ENCODE peak calls at places on chromosomes 3 and 15, in five cellular contexts. One of them, this sample, is unnamed.

GRCh38 chr15:41919954-41920538 is 26.2 kb upstream of the SPTBN5 start:
- DNase-seq in neuronal stem cell: no peak
- DNase-seq in trophoblast cell: no peak
- DNase-seq in H9: no peak
- DNase-seq in H1: no peak
- DNase-seq in this sample: peak; percentile 95

GRCh38 chr3:62260655-62261054 is 112.7 kb downstream of the FEZF2 start:
- DNase-seq in neuronal stem cell: no peak
- DNase-seq in trophoblast cell: no peak
- DNase-seq in H9: no peak
- DNase-seq in H1: no peak
- DNase-seq in this sample: no peak

GRCh38 chr3:123749716-123750115 is 134.4 kb downstream of the MYLK start:
- DNase-seq in neuronal stem cell: no peak
- DNase-seq in trophoblast cell: peak; percentile 83
- DNase-seq in H9: no peak
- DNase-seq in H1: peak; percentile 24
- DNase-seq in this sample: peak; percentile 93

GRCh38 chr15:90036343-90036742 is 35.2 kb downstream of the ZNF710 start:
- DNase-seq in neuronal stem cell: peak; percentile 56
- DNase-seq in trophoblast cell: no peak
- DNase-seq in H9: no peak
- DNase-seq in H1: no peak
- DNase-seq in this sample: no peak

GRCh38 chr3:111915905-111916304 is 56.8 kb downstream of the PHLDB2 start:
- DNase-seq in neuronal stem cell: no peak
- DNase-seq in trophoblast cell: peak; percentile 47
- DNase-seq in H9: no peak
- DNase-seq in H1: no peak
- DNase-seq in this sample: no peak

GRCh38 chr15:69463182-69463756 is 10.7 kb downstream of the RPLP1 start:
- DNase-seq in neuronal stem cell: no peak
- DNase-seq in trophoblast cell: peak; percentile 33
- DNase-seq in H9: no peak
- DNase-seq in H1: no peak
- DNase-seq in this sample: no peak

GRCh38 chr3:66464512-66464894 is 36.3 kb downstream of the LRIG1 start:
- DNase-seq in neuronal stem cell: no peak
- DNase-seq in trophoblast cell: no peak
- DNase-seq in H9: no peak
- DNase-seq in H1: no peak
- DNase-seq in this sample: no peak

GRCh38 chr3:156226676-156227420 is 106.5 kb downstream of the KCNAB1 start:
- DNase-seq in neuronal stem cell: no peak
- DNase-seq in trophoblast cell: no peak
- DNase-seq in H9: no peak
- DNase-seq in H1: no peak
- DNase-seq in this sample: no peak

GRCh38 chr3:172717493-172718088 is 6.7 kb upstream of the NCEH1 start:
- DNase-seq in neuronal stem cell: no peak
- DNase-seq in trophoblast cell: peak; percentile 46
- DNase-seq in H9: no peak
- DNase-seq in H1: no peak
- DNase-seq in this sample: no peak

GRCh38 chr3:34646911-34647465 is 848.6 kb downstream of the PDCD6IP start:
- DNase-seq in neuronal stem cell: no peak
- DNase-seq in trophoblast cell: no peak
- DNase-seq in H9: no peak
- DNase-seq in H1: no peak
- DNase-seq in this sample: no peak

GRCh38 chr15:70582143-70582945 is 181.0 kb downstream of the UACA start:
- DNase-seq in neuronal stem cell: no peak
- DNase-seq in trophoblast cell: no peak
- DNase-seq in H9: no peak
- DNase-seq in H1: no peak
- DNase-seq in this sample: no peak

GRCh38 chr3:130293247-130293646 is 52.2 kb upstream of the COL6A5 start:
- DNase-seq in neuronal stem cell: no peak
- DNase-seq in trophoblast cell: no peak
- DNase-seq in H9: no peak
- DNase-seq in H1: no peak
- DNase-seq in this sample: no peak

GRCh38 chr3:122682016-122682374 is 1.4 kb downstream of the PARP14 start:
- DNase-seq in neuronal stem cell: no peak
- DNase-seq in trophoblast cell: peak; percentile 12
- DNase-seq in H9: no peak
- DNase-seq in H1: no peak
- DNase-seq in this sample: no peak

GRCh38 chr15:75211436-75212199 is 9.9 kb downstream of the C15orf39 start:
- DNase-seq in neuronal stem cell: no peak
- DNase-seq in trophoblast cell: no peak
- DNase-seq in H9: no peak
- DNase-seq in H1: no peak
- DNase-seq in this sample: no peak

GRCh38 chr3:161372321-161373260 is 1.3 kb upstream of the SPTSSB start:
- DNase-seq in neuronal stem cell: peak; percentile 35
- DNase-seq in trophoblast cell: peak; percentile 15
- DNase-seq in H9: peak; percentile 73
- DNase-seq in H1: peak; percentile 73
- DNase-seq in this sample: peak; percentile 28

GRCh38 chr3:152443212-152444023 is 174.7 kb downstream of the MBNL1 start:
- DNase-seq in neuronal stem cell: no peak
- DNase-seq in trophoblast cell: no peak
- DNase-seq in H9: no peak
- DNase-seq in H1: no peak
- DNase-seq in this sample: peak; percentile 49

GRCh38 chr3:18425641-18426403 is 683 bp upstream of the SATB1 start:
- DNase-seq in neuronal stem cell: no peak
- DNase-seq in trophoblast cell: no peak
- DNase-seq in H9: peak; percentile 57
- DNase-seq in H1: peak; percentile 78
- DNase-seq in this sample: peak; percentile 8

GRCh38 chr3:126137490-126138130 is 42.8 kb downstream of the ALDH1L1 start:
- DNase-seq in neuronal stem cell: no peak
- DNase-seq in trophoblast cell: no peak
- DNase-seq in H9: peak; percentile 12
- DNase-seq in H1: peak; percentile 13
- DNase-seq in this sample: no peak

GRCh38 chr15:52233405-52233804 is 42.2 kb upstream of the GNB5 start:
- DNase-seq in neuronal stem cell: no peak
- DNase-seq in trophoblast cell: no peak
- DNase-seq in H9: no peak
- DNase-seq in H1: no peak
- DNase-seq in this sample: no peak

GRCh38 chr3:11385908-11386307 is 113.7 kb downstream of the ATG7 start:
- DNase-seq in neuronal stem cell: no peak
- DNase-seq in trophoblast cell: no peak
- DNase-seq in H9: no peak
- DNase-seq in H1: no peak
- DNase-seq in this sample: peak; percentile 34

GRCh38 chr15:80242132-80242769 is 9.8 kb downstream of the CTXND1 start:
- DNase-seq in neuronal stem cell: no peak
- DNase-seq in trophoblast cell: peak; percentile 37
- DNase-seq in H9: peak; percentile 84
- DNase-seq in H1: peak; percentile 77
- DNase-seq in this sample: peak; percentile 11

GRCh38 chr15:51982013-51982769 is 10.6 kb upstream of the LEO1 start:
- DNase-seq in neuronal stem cell: no peak
- DNase-seq in trophoblast cell: peak; percentile 90
- DNase-seq in H9: no peak
- DNase-seq in H1: no peak
- DNase-seq in this sample: peak; percentile 92

GRCh38 chr15:74530771-74531143 is 10.3 kb upstream of the ARID3B start:
- DNase-seq in neuronal stem cell: no peak
- DNase-seq in trophoblast cell: no peak
- DNase-seq in H9: peak; percentile 29
- DNase-seq in H1: no peak
- DNase-seq in this sample: no peak

GRCh38 chr3:112357888-112358287 is 24.9 kb downstream of the CD200 start:
- DNase-seq in neuronal stem cell: no peak
- DNase-seq in trophoblast cell: no peak
- DNase-seq in H9: no peak
- DNase-seq in H1: no peak
- DNase-seq in this sample: no peak

GRCh38 chr3:38177175-38177574 is 11.8 kb downstream of the OXSR1 start:
- DNase-seq in neuronal stem cell: no peak
- DNase-seq in trophoblast cell: no peak
- DNase-seq in H9: no peak
- DNase-seq in H1: no peak
- DNase-seq in this sample: peak; percentile 8

GRCh38 chr15:77513226-77513625 is 92.5 kb downstream of the HMG20A start:
- DNase-seq in neuronal stem cell: no peak
- DNase-seq in trophoblast cell: peak; percentile 10
- DNase-seq in H9: no peak
- DNase-seq in H1: no peak
- DNase-seq in this sample: no peak
- H2BK12ac ChIP-seq in neuronal stem cell: no peak overlapping the region
- H2BK12ac ChIP-seq in trophoblast cell: no peak overlapping the region
- H2BK12ac ChIP-seq in H9: no peak overlapping the region
- H2BK12ac ChIP-seq in H1: no peak overlapping the region
- H2BK12ac ChIP-seq in this sample: no peak overlapping the region

GRCh38 chr3:119795849-119796248 is 13.9 kb downstream of the NR1I2 start:
- DNase-seq in neuronal stem cell: no peak
- DNase-seq in trophoblast cell: no peak
- DNase-seq in H9: no peak
- DNase-seq in H1: no peak
- DNase-seq in this sample: no peak
- H2BK12ac ChIP-seq in neuronal stem cell: no peak overlapping the region
- H2BK12ac ChIP-seq in trophoblast cell: peak overlapping the region; percentile 84
- H2BK12ac ChIP-seq in H9: no peak overlapping the region
- H2BK12ac ChIP-seq in H1: no peak overlapping the region
- H2BK12ac ChIP-seq in this sample: no peak overlapping the region

GRCh38 chr3:193754719-193755118 is 161.7 kb downstream of the OPA1 start:
- DNase-seq in neuronal stem cell: no peak
- DNase-seq in trophoblast cell: no peak
- DNase-seq in H9: no peak
- DNase-seq in H1: no peak
- DNase-seq in this sample: no peak
- H2BK12ac ChIP-seq in neuronal stem cell: no peak overlapping the region
- H2BK12ac ChIP-seq in trophoblast cell: no peak overlapping the region
- H2BK12ac ChIP-seq in H9: no peak overlapping the region
- H2BK12ac ChIP-seq in H1: no peak overlapping the region
- H2BK12ac ChIP-seq in this sample: no peak overlapping the region

GRCh38 chr15:50044904-50045303 is 74.1 kb downstream of the ATP8B4 start:
- DNase-seq in neuronal stem cell: no peak
- DNase-seq in trophoblast cell: no peak
- DNase-seq in H9: no peak
- DNase-seq in H1: no peak
- DNase-seq in this sample: no peak
- H2BK12ac ChIP-seq in neuronal stem cell: no peak overlapping the region
- H2BK12ac ChIP-seq in trophoblast cell: no peak overlapping the region
- H2BK12ac ChIP-seq in H9: no peak overlapping the region
- H2BK12ac ChIP-seq in H1: no peak overlapping the region
- H2BK12ac ChIP-seq in this sample: no peak overlapping the region

DNA sequence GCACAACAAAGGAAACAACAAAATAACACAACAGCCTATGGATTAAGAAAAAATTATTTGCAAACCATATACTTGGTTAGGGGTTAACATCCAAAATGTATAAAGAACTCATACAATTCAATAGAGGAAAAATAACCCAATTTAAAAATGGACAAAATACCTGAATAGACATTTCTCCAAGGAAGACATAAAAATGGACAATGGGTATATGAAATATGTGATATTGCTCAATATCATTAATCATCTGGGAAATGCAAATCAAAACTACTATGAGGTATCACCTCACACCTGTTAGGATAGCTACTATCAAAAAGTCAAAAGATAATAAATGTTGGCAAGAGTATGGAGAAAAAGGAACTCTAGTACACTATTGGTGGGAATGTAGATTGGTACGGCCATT is 71.0 kb upstream of the THRB start:
- DNase-seq in neuronal stem cell: no peak
- DNase-seq in trophoblast cell: no peak
- DNase-seq in H9: no peak
- DNase-seq in H1: no peak
- DNase-seq in this sample: no peak
- H2BK12ac ChIP-seq in neuronal stem cell: no peak overlapping the region
- H2BK12ac ChIP-seq in trophoblast cell: no peak overlapping the region
- H2BK12ac ChIP-seq in H9: no peak overlapping the region
- H2BK12ac ChIP-seq in H1: no peak overlapping the region
- H2BK12ac ChIP-seq in this sample: no peak overlapping the region

GRCh38 chr3:115341208-115341607 is 194.1 kb upstream of the ZBTB20 start:
- DNase-seq in neuronal stem cell: no peak
- DNase-seq in trophoblast cell: peak; percentile 11
- DNase-seq in H9: no peak
- DNase-seq in H1: no peak
- DNase-seq in this sample: peak; percentile 64

GRCh38 chr3:115340586-115340985 is 193.5 kb upstream of the ZBTB20 start:
- DNase-seq in neuronal stem cell: no peak
- DNase-seq in trophoblast cell: no peak
- DNase-seq in H9: no peak
- DNase-seq in H1: no peak
- DNase-seq in this sample: no peak

DNA sequence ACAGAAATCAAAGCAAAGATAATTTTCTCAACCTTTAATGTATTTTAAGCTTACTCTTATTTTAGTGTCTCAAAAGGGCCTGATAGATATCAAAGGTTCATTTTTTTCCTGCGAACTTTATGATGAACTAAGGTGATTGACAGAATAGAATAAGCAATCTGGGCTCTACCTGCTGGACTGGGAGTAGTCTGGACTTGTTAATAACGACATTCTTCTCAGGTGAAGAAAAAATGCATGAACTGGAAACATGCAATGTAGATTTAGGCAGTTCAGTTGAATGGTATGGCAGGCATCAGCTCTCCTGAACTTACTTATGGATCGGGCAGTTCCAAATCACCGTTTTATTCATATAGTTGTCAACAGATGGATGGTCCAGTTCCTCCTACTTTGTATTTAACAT is 189.7 kb upstream of the ZBTB20 start:
- DNase-seq in neuronal stem cell: no peak
- DNase-seq in trophoblast cell: no peak
- DNase-seq in H9: no peak
- DNase-seq in H1: no peak
- DNase-seq in this sample: no peak
- H2BK12ac ChIP-seq in neuronal stem cell: no peak overlapping the region
- H2BK12ac ChIP-seq in trophoblast cell: no peak overlapping the region
- H2BK12ac ChIP-seq in H9: no peak overlapping the region
- H2BK12ac ChIP-seq in H1: no peak overlapping the region
- H2BK12ac ChIP-seq in this sample: no peak overlapping the region

GRCh38 chr3:169104972-169105371 is 558.5 kb downstream of the MECOM start:
- DNase-seq in neuronal stem cell: no peak
- DNase-seq in trophoblast cell: no peak
- DNase-seq in H9: no peak
- DNase-seq in H1: no peak
- DNase-seq in this sample: peak; percentile 65
- H2BK12ac ChIP-seq in neuronal stem cell: no peak overlapping the region
- H2BK12ac ChIP-seq in trophoblast cell: no peak overlapping the region
- H2BK12ac ChIP-seq in H9: no peak overlapping the region
- H2BK12ac ChIP-seq in H1: no peak overlapping the region
- H2BK12ac ChIP-seq in this sample: no peak overlapping the region

This sample was measured in mesenchymal stem cell.